ENCODE peak calls at places on chromosomes 11 and 22, in seven cellular contexts. V is HCT116, H is SK-N-SH, E is K562, O is HepG2, J is H1, K is GM12878. U is an unnamed sample.

GRCh38 chr11:16738949-16739262 is 459 bp downstream of the C11orf58 start:
- DNase-seq in V (no peak), H (no peak), E (no peak), O (no peak), J (no peak), K (no peak), U (no peak)

GRCh38 chr22:44454113-44454769 is 43.8 kb downstream of the RTL6 start:
- DNase-seq in V (no peak), H (no peak), E (no peak), O (no peak), J (no peak), K (no peak), U (no peak)

GRCh38 chr11:23336961-23337360 is 476.7 kb upstream of the CCDC179 start:
- DNase-seq in V (no peak), H (no peak), E (no peak), O (no peak), J (no peak), K (no peak), U (no peak)

GRCh38 chr11:124918950-124919349 is at the start of gene HEPN1:
- DNase-seq in V (no peak), H (no peak), E (no peak), O (no peak), J (no peak), K (no peak), U (no peak)

GRCh38 chr11:116853461-116854073 is 16.1 kb upstream of the APOA1 start:
- DNase-seq in V (peak; percentile 34), H (no peak), E (no peak), O (no peak), J (no peak), K (peak; percentile 90), U (peak; percentile 41)

GRCh38 chr22:41768420-41768819 is 32.1 kb upstream of the CCDC134 start:
- DNase-seq in V (no peak), H (no peak), E (no peak), O (no peak), J (no peak), K (no peak), U (no peak)

GRCh38 chr22:41966607-41967240 is 2.5 kb upstream of the SEPTIN3 start:
- DNase-seq in V (peak; percentile 48), H (peak; percentile 23), E (peak; percentile 51), O (peak; percentile 52), J (no peak), K (peak; percentile 54), U (peak; percentile 48)

GRCh38 chr11:111779118-111779517 is 12.9 kb upstream of the PPP2R1B start:
- DNase-seq in V (no peak), H (no peak), E (no peak), O (no peak), J (no peak), K (no peak), U (no peak)

GRCh38 chr11:121393855-121394254 is 58.3 kb upstream of the SORL1 start:
- DNase-seq in V (no peak), H (no peak), E (no peak), O (peak; percentile 7), J (no peak), K (no peak), U (no peak)

GRCh38 chr11:33067294-33067693 is 27.9 kb downstream of the TCP11L1 start:
- DNase-seq in V (no peak), H (no peak), E (no peak), O (no peak), J (no peak), K (no peak), U (no peak)

DNA sequence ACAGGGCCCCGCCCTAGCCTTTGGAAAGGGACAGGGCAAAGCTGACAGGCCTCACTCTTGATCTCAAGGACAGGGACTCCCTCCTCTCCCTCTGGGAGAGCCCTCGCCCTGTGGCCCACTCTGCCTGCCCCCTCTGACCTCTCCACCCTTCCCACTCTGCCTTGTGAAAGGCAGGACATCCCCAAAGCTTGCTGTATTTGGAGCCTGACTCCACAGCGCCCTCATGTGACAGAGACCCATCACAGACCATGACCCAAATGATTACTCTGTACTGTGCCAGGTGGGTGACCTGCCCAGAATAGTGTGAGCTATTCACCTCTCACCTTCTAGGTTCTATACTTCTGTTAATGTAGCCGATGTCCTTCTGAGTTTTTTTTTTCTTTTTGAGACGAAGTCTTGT is 18.8 kb downstream of the P2RY2 start:
- DNase-seq in V (peak; percentile 39), H (peak; percentile 63), E (peak; percentile 71), O (peak; percentile 57), J (no peak), K (no peak), U (peak; percentile 41)
- H3K27ac ChIP-seq in V (no peak overlapping the region), H (no peak overlapping the region), E (no peak overlapping the region), O (no peak overlapping the region), J (no peak overlapping the region), K (no peak overlapping the region), U (no peak overlapping the region)

DNA sequence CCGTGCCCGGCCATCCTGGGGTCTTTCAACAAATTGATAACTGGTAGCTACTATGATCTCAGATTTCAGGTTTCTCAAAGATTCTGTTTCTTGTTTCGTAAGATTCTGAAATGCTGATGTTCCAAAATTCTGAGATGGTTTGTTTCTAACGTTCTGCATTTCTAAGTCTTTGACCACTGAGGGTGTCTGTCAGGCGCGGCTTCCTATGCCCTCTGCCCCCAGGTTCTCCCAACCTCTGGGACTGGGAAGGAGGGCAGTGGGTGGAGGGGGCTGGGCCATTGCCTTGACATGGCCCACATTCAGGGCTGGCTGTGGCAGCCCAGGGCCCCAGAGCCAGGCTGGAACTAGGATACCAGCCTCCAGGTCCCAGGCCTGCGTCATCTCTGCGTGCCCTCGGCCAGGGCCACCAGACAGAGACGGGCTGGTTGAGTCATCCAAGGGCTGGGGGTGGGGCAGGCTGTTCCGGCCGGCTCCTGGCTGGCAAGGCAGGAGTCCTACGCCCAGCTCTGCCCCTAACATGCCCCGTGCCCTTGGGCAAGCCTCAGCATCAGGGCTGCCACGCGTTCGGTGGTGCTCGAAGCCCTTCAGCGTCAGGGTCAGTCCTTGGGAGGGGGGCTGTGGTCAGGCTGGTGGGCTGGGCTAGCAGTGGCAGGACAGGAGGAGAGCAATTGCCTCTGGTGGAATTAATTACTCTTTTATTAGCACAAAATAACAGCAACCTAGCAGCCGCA is 5.2 kb downstream of the TMEM134 start:
- DNase-seq in V (peak; percentile 73), H (peak; percentile 51), E (peak; percentile 86), O (peak; percentile 52), J (no peak), K (no peak), U (no peak)
- H3K4me3 ChIP-seq in V (peak overlapping the region; percentile 96), H (peak overlapping the region; percentile 68), E (peak overlapping the region; percentile 75), O (peak overlapping the region; percentile 80), J (peak overlapping the region; percentile 91), K (peak overlapping the region; percentile 74), U (peak overlapping the region; percentile 55)

GRCh38 chr11:70170596-70171210 is 32.4 kb upstream of the FADD start:
- DNase-seq in V (no peak), H (no peak), E (no peak), O (no peak), J (no peak), K (no peak), U (no peak)

GRCh38 chr11:70176940-70177689 is 26.0 kb upstream of the FADD start:
- DNase-seq in V (peak; percentile 16), H (peak; percentile 81), E (peak; percentile 70), O (peak; percentile 13), J (peak; percentile 27), K (no peak), U (no peak)

GRCh38 chr11:70169632-70170031 is 33.5 kb upstream of the FADD start:
- DNase-seq in V (no peak), H (no peak), E (no peak), O (no peak), J (no peak), K (no peak), U (no peak)

GRCh38 chr11:70173018-70173417 is 30.1 kb upstream of the FADD start:
- DNase-seq in V (no peak), H (no peak), E (no peak), O (peak; percentile 20), J (no peak), K (no peak), U (no peak)

DNA sequence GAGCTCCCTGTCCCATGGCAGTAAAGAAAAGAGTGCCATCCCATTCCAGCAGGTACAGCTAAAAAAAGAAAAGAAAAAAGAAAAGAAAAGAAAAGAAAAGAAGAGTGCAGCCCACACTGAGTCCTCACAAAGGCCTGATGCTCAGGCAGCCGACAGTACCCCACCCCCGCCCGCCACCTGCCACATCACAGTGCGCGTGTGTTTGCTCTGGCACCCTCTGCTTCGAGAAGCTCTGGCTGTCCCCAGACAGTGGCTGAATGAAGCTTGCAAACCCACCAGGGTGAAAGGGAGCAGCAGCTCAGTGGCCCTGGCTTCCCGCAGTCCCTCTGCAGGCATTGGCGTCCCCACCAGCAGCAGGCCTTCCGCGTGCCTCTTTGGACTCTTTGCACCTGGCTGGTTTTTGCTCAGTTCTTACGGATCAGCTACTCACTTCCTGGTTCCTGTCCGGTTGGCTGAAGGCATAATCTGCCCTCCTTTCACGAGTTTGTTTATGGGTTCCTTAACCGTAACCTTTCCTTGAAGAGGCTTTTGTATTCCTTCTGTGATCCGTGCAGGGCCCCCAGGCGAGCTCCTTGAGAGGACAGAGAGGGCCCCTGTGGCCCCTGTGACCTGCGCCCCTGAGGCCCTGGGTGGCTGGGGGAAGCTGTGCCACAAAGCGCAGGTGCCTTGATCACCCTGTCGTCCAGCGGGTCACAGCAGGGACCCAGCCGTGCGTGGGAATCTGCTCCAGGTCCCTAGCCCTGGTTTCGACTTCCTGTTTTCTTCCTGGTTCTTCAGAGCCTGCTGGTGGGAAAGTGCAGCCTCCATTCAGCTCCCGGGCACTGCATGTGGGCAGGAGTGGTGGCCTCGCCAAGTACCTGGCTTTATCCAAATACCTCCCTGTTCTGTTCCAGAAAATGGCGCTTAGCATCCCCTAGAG is 28.0 kb upstream of the FADD start:
- DNase-seq in V (no peak), H (no peak), E (no peak), O (no peak), J (no peak), K (no peak), U (no peak)
- TF ChIP-seq SIN3A in V (no peak), H (no peak), E (no peak), O (no peak), J (no peak), K (no peak), U (no peak)

GRCh38 chr11:2902784-2903671 is 17.5 kb upstream of the CDKN1C start:
- DNase-seq in V (no peak), H (no peak), E (no peak), O (peak; percentile 74), J (no peak), K (no peak), U (no peak)

GRCh38 chr11:2901854-2902783 is 16.5 kb upstream of the CDKN1C start:
- DNase-seq in V (peak; percentile 74), H (peak; percentile 98), E (peak; percentile 98), O (peak; percentile 90), J (peak; percentile 73), K (peak; percentile 66), U (peak; percentile 77)

GRCh38 chr11:2903672-2904011 is 18.1 kb upstream of the CDKN1C start:
- DNase-seq in V (no peak), H (no peak), E (no peak), O (no peak), J (no peak), K (no peak), U (no peak)

GRCh38 chr11:2899080-2899783 is 13.7 kb upstream of the CDKN1C start:
- DNase-seq in V (no peak), H (no peak), E (no peak), O (no peak), J (no peak), K (no peak), U (no peak)

GRCh38 chr11:2901196-2901796 is 15.7 kb upstream of the CDKN1C start:
- DNase-seq in V (no peak), H (no peak), E (no peak), O (no peak), J (no peak), K (no peak), U (no peak)
- H3K27ac ChIP-seq in V (peak overlapping the region; percentile 59), H (peak overlapping the region; percentile 35), E (peak overlapping the region; percentile 87), O (no peak overlapping the region), J (no peak overlapping the region), K (no peak overlapping the region), U (peak overlapping the region; percentile 81)